ENCODE peak calls at places on chromosome 17, in eight cellular contexts. X is NCI-H510A, Q is astrocyte of the cerebellum, P is OCI-LY7, M is substantia nigra, R is HS-27A, D is RPMI8226, V is endothelial cell. T is an unnamed sample.

GRCh38 chr17:47735536-47736011 is 2.5 kb downstream of the TBX21 start:
- DNase-seq in X (no peak), Q (no peak), P (no peak), M (no peak), R (no peak), D (no peak), V (no peak), T (peak; percentile 60)

GRCh38 chr17:57900991-57901743 is 51.3 kb upstream of the MRPS23 start:
- DNase-seq in X (peak; percentile 94), Q (no peak), P (no peak), M (no peak), R (no peak), D (peak; percentile 49), V (no peak), T (no peak)

GRCh38 chr17:80826955-80827645 is 164.5 kb upstream of the CHMP6 start:
- DNase-seq in X (no peak), Q (peak; percentile 97), P (no peak), M (no peak), R (peak; percentile 51), D (no peak), V (no peak), T (no peak)

GRCh38 chr17:31593806-31594205 is 202.3 kb downstream of the RAB11FIP4 start:
- DNase-seq in X (no peak), Q (no peak), P (no peak), M (no peak), R (peak; percentile 55), D (no peak), V (no peak), T (no peak)

GRCh38 chr17:48012151-48012520 is 25.5 kb downstream of the COPZ2 start:
- DNase-seq in X (peak; percentile 83), Q (no peak), P (peak; percentile 89), M (no peak), R (no peak), D (peak; percentile 89), V (peak; percentile 48), T (peak; percentile 93)

GRCh38 chr17:82492647-82493516 is 26.6 kb upstream of the FOXK2 start:
- DNase-seq in X (no peak), Q (no peak), P (no peak), M (no peak), R (peak; percentile 51), D (no peak), V (no peak), T (no peak)

GRCh38 chr17:32504166-32504990 is 17.6 kb downstream of the CDK5R1 start:
- DNase-seq in X (no peak), Q (no peak), P (no peak), M (no peak), R (no peak), D (no peak), V (no peak), T (no peak)

GRCh38 chr17:63477471-63478440 is 895 bp downstream of the ACE start:
- DNase-seq in X (peak; percentile 85), Q (no peak), P (no peak), M (no peak), R (no peak), D (peak; percentile 23), V (peak; percentile 27), T (no peak)

GRCh38 chr17:41583137-41584127 is 3.3 kb downstream of the KRT14 start:
- DNase-seq in X (no peak), Q (no peak), P (no peak), M (no peak), R (no peak), D (no peak), V (no peak), T (no peak)

GRCh38 chr17:67187927-67188326 is 57.1 kb downstream of the HELZ start:
- DNase-seq in X (no peak), Q (no peak), P (no peak), M (no peak), R (no peak), D (no peak), V (no peak), T (no peak)

GRCh38 chr17:47301161-47301560 is 22.6 kb upstream of the EFCAB13 start:
- DNase-seq in X (no peak), Q (no peak), P (no peak), M (no peak), R (no peak), D (no peak), V (no peak), T (peak; percentile 74)

GRCh38 chr17:47205419-47205963 is 3.7 kb upstream of the MYL4 start:
- DNase-seq in X (no peak), Q (peak; percentile 69), P (peak; percentile 90), M (no peak), R (no peak), D (peak; percentile 94), V (no peak), T (peak; percentile 87)